ENCODE peak calls at places on chromosomes 7 and 10, in seven cellular contexts. J, Y, R, T, X, K and Q are unnamed samples.

GRCh38 chr10:97577701-97578100 is 5.1 kb downstream of the ANKRD2 start:
- DNase-seq in J (no peak), Y (no peak), R (no peak), T (no peak), X (no peak), K (no peak), Q (no peak)

GRCh38 chr7:75967055-75967454 is 27.3 kb downstream of the TMEM120A start:
- DNase-seq in J (no peak), Y (no peak), R (no peak), T (no peak), X (no peak), K (no peak), Q (no peak)

GRCh38 chr10:42985436-42986316 is 91.2 kb upstream of the RET start:
- DNase-seq in J (no peak), Y (no peak), R (no peak), T (no peak), X (no peak), K (no peak), Q (no peak)

GRCh38 chr7:24069751-24070150 is 214.2 kb upstream of the NPY start:
- DNase-seq in J (no peak), Y (no peak), R (no peak), T (no peak), X (no peak), K (no peak), Q (no peak)

GRCh38 chr7:113159746-113160339 is 41.5 kb upstream of the SMIM30 start:
- DNase-seq in J (peak; percentile 36), Y (peak; percentile 26), R (peak; percentile 14), T (no peak), X (no peak), K (peak; percentile 3), Q (peak; percentile 14)

GRCh38 chr7:4745971-4746919 is 29.2 kb upstream of the AP5Z1 start:
- DNase-seq in J (peak; percentile 86), Y (no peak), R (peak; percentile 76), T (peak; percentile 60), X (no peak), K (no peak), Q (peak; percentile 84)

GRCh38 chr7:70598976-70599375 is 533.0 kb upstream of the GALNT17 start:
- DNase-seq in J (peak; percentile 23), Y (no peak), R (peak; percentile 28), T (no peak), X (no peak), K (no peak), Q (peak; percentile 98)

GRCh38 chr7:99514050-99514449 is 9.6 kb downstream of the ZKSCAN5 start:
- DNase-seq in J (peak; percentile 66), Y (no peak), R (no peak), T (no peak), X (no peak), K (no peak), Q (no peak)

GRCh38 chr7:29771081-29771832 is 35.1 kb upstream of the WIPF3 start:
- DNase-seq in J (no peak), Y (no peak), R (no peak), T (no peak), X (no peak), K (no peak), Q (no peak)

GRCh38 chr7:55245271-55245723 is 119.8 kb upstream of the LANCL2 start:
- DNase-seq in J (peak; percentile 75), Y (no peak), R (peak; percentile 94), T (no peak), X (no peak), K (no peak), Q (peak; percentile 65)

GRCh38 chr10:71045188-71045841 is 156.9 kb upstream of the PCBD1 start:
- DNase-seq in J (no peak), Y (no peak), R (no peak), T (no peak), X (no peak), K (no peak), Q (no peak)